ENCODE peak calls at places on chromosomes 11 and 22, in nine cellular contexts. Z is adrenal gland, B is fibroblast of the conjunctiva, Q is HT1080, N is T-cell, O is M059J, P is activated T-helper 1 cell treated with Interleukin-2 at 50 U/mL for 16 hours, G is HTR-8/SVneo, C is RCC 7860. A is an unnamed sample.
A peak's percentile ranks its signal among the peaks of the same experiment; 100 is the strongest.

GRCh38 chr11:9745411-9746211 is 81.7 kb downstream of the SWAP70 start:
- DNase-seq in Z (no peak), B (no peak), Q (no peak), N (no peak), O (no peak), P (no peak), G (no peak), C (no peak), A (no peak)

GRCh38 chr22:27740192-27740748 is 61.3 kb downstream of the MN1 start:
- DNase-seq in Z (no peak), B (no peak), Q (no peak), N (no peak), O (no peak), P (no peak), G (no peak), C (no peak), A (no peak)

GRCh38 chr11:110716361-110716760 is 4.1 kb upstream of the ARHGAP20 start:
- DNase-seq in Z (no peak), B (no peak), Q (no peak), N (no peak), O (peak; percentile 60), P (no peak), G (no peak), C (no peak), A (no peak)

GRCh38 chr11:70468256-70469230 is 70.2 kb downstream of the CTTN start:
- DNase-seq in Z (no peak), B (no peak), Q (no peak), N (no peak), O (no peak), P (no peak), G (no peak), C (no peak), A (no peak)

GRCh38 chr11:116786966-116787365 is 857 bp downstream of the ZPR1 start:
- DNase-seq in Z (no peak), B (no peak), Q (no peak), N (no peak), O (no peak), P (no peak), G (no peak), C (no peak), A (no peak)

GRCh38 chr22:24214467-24215285 is 30.2 kb downstream of the GGT5 start:
- DNase-seq in Z (no peak), B (no peak), Q (no peak), N (no peak), O (no peak), P (no peak), G (no peak), C (no peak), A (no peak)

GRCh38 chr11:133864756-133865155 is 19.4 kb upstream of the SPATA19 start:
- DNase-seq in Z (no peak), B (no peak), Q (no peak), N (no peak), O (no peak), P (no peak), G (no peak), C (no peak), A (no peak)

GRCh38 chr22:43996170-43996980 is 27.7 kb upstream of the PARVB start:
- DNase-seq in Z (no peak), B (no peak), Q (no peak), N (peak; percentile 65), O (no peak), P (peak; percentile 61), G (no peak), C (no peak), A (no peak)

GRCh38 chr11:12842933-12843636 is 166.0 kb upstream of the RASSF10 start:
- DNase-seq in Z (peak; percentile 27), B (no peak), Q (peak; percentile 49), N (no peak), O (peak; percentile 92), P (no peak), G (no peak), C (peak; percentile 57), A (peak; percentile 83)

GRCh38 chr22:49010901-49011300 is 816.8 kb downstream of the BRD1 start:
- DNase-seq in Z (peak; percentile 3), B (no peak), Q (no peak), N (peak; percentile 3), O (no peak), P (no peak), G (no peak), C (no peak), A (no peak)

GRCh38 chr11:86418929-86419328 is 44.2 kb downstream of the CCDC81 start:
- DNase-seq in Z (no peak), B (no peak), Q (peak; percentile 25), N (no peak), O (peak; percentile 37), P (no peak), G (no peak), C (no peak), A (peak; percentile 13)

GRCh38 chr22:24333301-24333700 is 62.7 kb downstream of the SPECC1L start:
- DNase-seq in Z (no peak), B (no peak), Q (peak; percentile 86), N (no peak), O (peak; percentile 66), P (no peak), G (no peak), C (no peak), A (peak; percentile 52)

GRCh38 chr11:61486779-61487178 is 21.8 kb upstream of the LRRC10B start:
- DNase-seq in Z (no peak), B (no peak), Q (no peak), N (no peak), O (peak; percentile 76), P (no peak), G (no peak), C (peak; percentile 6), A (peak; percentile 37)

GRCh38 chr11:128868851-128869671 is 2.0 kb upstream of the KCNJ1 start:
- DNase-seq in Z (no peak), B (no peak), Q (no peak), N (peak; percentile 22), O (no peak), P (no peak), G (no peak), C (no peak), A (no peak)

GRCh38 chr22:46047841-46048595 is 71.1 kb upstream of the WNT7B start:
- DNase-seq in Z (peak; percentile 27), B (no peak), Q (no peak), N (no peak), O (peak; percentile 71), P (no peak), G (no peak), C (no peak), A (no peak)

GRCh38 chr11:28223994-28224393 is 115.8 kb downstream of the METTL15 start:
- DNase-seq in Z (no peak), B (no peak), Q (no peak), N (no peak), O (no peak), P (no peak), G (no peak), C (no peak), A (no peak)

GRCh38 chr22:24937114-24937513 is 9.4 kb downstream of the LHFPL7 start:
- DNase-seq in Z (no peak), B (no peak), Q (peak; percentile 42), N (no peak), O (peak; percentile 31), P (no peak), G (no peak), C (no peak), A (peak; percentile 35)

GRCh38 chr11:5550440-5551095 is 2.2 kb upstream of the OR52H1 start:
- DNase-seq in Z (no peak), B (peak; percentile 13), Q (peak; percentile 97), N (no peak), O (peak; percentile 83), P (no peak), G (peak; percentile 14), C (peak; percentile 92), A (peak; percentile 94)

GRCh38 chr11:118612378-118612777 is 5.0 kb downstream of the PHLDB1 start:
- DNase-seq in Z (peak; percentile 26), B (no peak), Q (no peak), N (no peak), O (no peak), P (no peak), G (no peak), C (no peak), A (no peak)

GRCh38 chr11:116077092-116077491 is 572.9 kb upstream of the CADM1 start:
- DNase-seq in Z (no peak), B (no peak), Q (no peak), N (no peak), O (no peak), P (no peak), G (no peak), C (no peak), A (no peak)

GRCh38 chr11:97909544-97910394 is 1111.0 kb upstream of the CNTN5 start:
- DNase-seq in Z (no peak), B (no peak), Q (peak; percentile 19), N (no peak), O (peak; percentile 64), P (no peak), G (no peak), C (no peak), A (no peak)

GRCh38 chr11:48087422-48087821 is 107.1 kb downstream of the PTPRJ start:
- DNase-seq in Z (no peak), B (no peak), Q (no peak), N (no peak), O (no peak), P (no peak), G (no peak), C (no peak), A (no peak)

GRCh38 chr11:46160100-46160499 is 38.8 kb upstream of the PHF21A start:
- DNase-seq in Z (no peak), B (no peak), Q (no peak), N (no peak), O (no peak), P (no peak), G (no peak), C (no peak), A (peak; percentile 5)

GRCh38 chr11:17538731-17539130 is 5.5 kb downstream of the USH1C start:
- DNase-seq in Z (no peak), B (no peak), Q (no peak), N (no peak), O (no peak), P (no peak), G (no peak), C (no peak), A (no peak)

GRCh38 chr11:131223198-131223975 is 147.0 kb upstream of the NTM start:
- DNase-seq in Z (no peak), B (no peak), Q (no peak), N (no peak), O (no peak), P (no peak), G (no peak), C (no peak), A (no peak)

A was measured in kidney tubule cell.